ENCODE peak calls at places on chromosome 12, in six cellular contexts. V is progenitor cell of endocrine pancreas; P is ureter; L is DMS79 treated with DMSO at 0.1 percent for 48 hours; Q is activated naive CD8-positive, alpha-beta T cell treated with anti-CD3 and anti-CD28 coated beads, Interleukin-2, amount 50 U/mL, for 16 hours; C is neural progenitor cell. B is an unnamed sample.

GRCh38 chr12:47111392-47111778 is 31.6 kb upstream of the AMIGO2 start:
- DNase-seq in V (no peak), P (no peak), C (no peak), L (no peak), Q (no peak), B (no peak)

GRCh38 chr12:29616664-29617409 is 119.4 kb upstream of the OVCH1 start:
- DNase-seq in V (no peak), C (no peak), P (no peak), L (no peak), Q (no peak), B (no peak)

GRCh38 chr12:117134059-117134458 is 34.8 kb upstream of the TESC start:
- DNase-seq in Q (peak), V (no peak), P (no peak), C (no peak), L (no peak), B (no peak)

GRCh38 chr12:75878382-75878720 is 153.2 kb downstream of the PHLDA1 start:
- DNase-seq in Q (no peak), P (peak), V (no peak), C (no peak), L (no peak), B (no peak)

GRCh38 chr12:96908170-96908675 is 1.2 kb downstream of the NEDD1 start:
- DNase-seq in Q (no peak), V (no peak), L (peak), C (no peak), P (no peak), B (no peak)

GRCh38 chr12:14691560-14691959 is 4.8 kb downstream of the GUCY2C start:
- DNase-seq in V (no peak), C (no peak), P (peak), Q (no peak), L (peak), B (no peak)

GRCh38 chr12:14384783-14385638 is 19.5 kb downstream of the ATF7IP start:
- DNase-seq in P (no peak), L (peak), V (peak), C (peak), Q (no peak), B (peak)

GRCh38 chr12:13197526-13198141 is 1.1 kb downstream of the EMP1 start:
- DNase-seq in V (no peak), P (no peak), L (no peak), C (no peak), Q (no peak), B (no peak)

GRCh38 chr12:93573552-93574223 is 1.2 kb downstream of the SOCS2 start:
- DNase-seq in Q (no peak), V (no peak), L (peak), P (no peak), C (peak), B (no peak)

GRCh38 chr12:113240395-113240794 is 19.1 kb downstream of the TPCN1 start:
- DNase-seq in Q (no peak), L (no peak), P (no peak), C (no peak), V (no peak), B (no peak)

GRCh38 chr12:71397433-71397954 is 42.1 kb upstream of the LGR5 start:
- DNase-seq in P (no peak), C (no peak), Q (no peak), L (no peak), V (no peak), B (no peak)

GRCh38 chr12:49659753-49660152 is 36.4 kb downstream of the PRPF40B start:
- DNase-seq in L (no peak), P (no peak), Q (no peak), V (no peak), C (no peak), B (no peak)

GRCh38 chr12:110590806-110591326 is 7.7 kb upstream of the PPTC7 start:
- DNase-seq in L (no peak), C (no peak), P (no peak), V (no peak), Q (no peak), B (no peak)

GRCh38 chr12:8698132-8698829 is 490 bp downstream of the RIMKLB start:
- DNase-seq in L (no peak), P (no peak), V (peak), Q (peak), C (peak), B (no peak)

GRCh38 chr12:916712-917445 is 32.6 kb downstream of the RAD52 start:
- DNase-seq in Q (no peak), L (no peak), C (no peak), V (no peak), P (no peak), B (no peak)

GRCh38 chr12:53956251-53956887 is 1.7 kb downstream of the HOXC12 start:
- DNase-seq in C (no peak), L (no peak), P (no peak), Q (no peak), V (no peak), B (no peak)

GRCh38 chr12:3354586-3354985 is 136.4 kb upstream of the PRMT8 start:
- DNase-seq in L (no peak), C (no peak), Q (no peak), P (no peak), V (no peak), B (no peak)

GRCh38 chr12:25592725-25593495 is 39.8 kb upstream of the LMNTD1 start:
- DNase-seq in P (no peak), V (no peak), C (no peak), L (no peak), Q (no peak), B (no peak)

GRCh38 chr12:95548056-95548538 is 3.2 kb downstream of the USP44 start:
- DNase-seq in V (peak), P (no peak), C (peak), Q (no peak), L (peak), B (no peak)

GRCh38 chr12:95673576-95673975 is 117.0 kb downstream of the NTN4 start:
- DNase-seq in P (no peak), C (no peak), Q (no peak), L (no peak), V (no peak), B (no peak)

GRCh38 chr12:127162307-127162706 is 1104.7 kb upstream of the TMEM132C start:
- DNase-seq in V (no peak), C (peak), P (no peak), L (no peak), Q (no peak), B (no peak)

GRCh38 chr12:93964936-93965335 is 183.4 kb upstream of the PLXNC1 start:
- DNase-seq in P (no peak), Q (no peak), V (no peak), C (no peak), L (no peak), B (no peak)

GRCh38 chr12:92786045-92786444 is 83.3 kb downstream of the PLEKHG7 start:
- DNase-seq in C (no peak), L (no peak), Q (no peak), P (no peak), V (no peak), B (no peak)

GRCh38 chr12:132384916-132385315 is 55.5 kb upstream of the GALNT9 start:
- DNase-seq in Q (no peak), P (no peak), C (no peak), L (peak), V (no peak), B (no peak)

GRCh38 chr12:98274430-98275130 is 240.8 kb upstream of the TMPO start:
- DNase-seq in P (no peak), Q (no peak), C (no peak), V (no peak), L (no peak), B (no peak)

GRCh38 chr12:46217686-46218508 is 50.9 kb downstream of the SLC38A1 start:
- DNase-seq in C (no peak), Q (no peak), V (no peak), P (no peak), L (no peak), B (no peak)

GRCh38 chr12:14843425-14843887 is at the start of gene ART4:
- DNase-seq in C (no peak), V (no peak), Q (no peak), L (no peak), P (no peak), B (no peak)

GRCh38 chr12:69502342-69503081 is 32.3 kb downstream of the FRS2 start:
- DNase-seq in V (no peak), P (no peak), Q (no peak), C (no peak), L (no peak), B (no peak)

GRCh38 chr12:65025070-65025469 is 96.0 kb downstream of the WIF1 start:
- DNase-seq in P (no peak), L (no peak), Q (no peak), V (no peak), C (no peak), B (no peak)

GRCh38 chr12:132141976-132142678 is 2.0 kb downstream of the DDX51 start:
- DNase-seq in C (no peak), P (no peak), L (no peak), V (no peak), Q (no peak), B (no peak)

GRCh38 chr12:47066278-47067048 is 13.0 kb upstream of the PCED1B start:
- DNase-seq in Q (no peak), V (no peak), C (no peak), P (no peak), L (no peak), B (no peak)

GRCh38 chr12:75905975-75906374 is 125.6 kb downstream of the PHLDA1 start:
- DNase-seq in L (no peak), Q (no peak), P (no peak), C (no peak), V (no peak), B (no peak)

GRCh38 chr12:124403273-124403672 is 108.4 kb downstream of the RFLNA start:
- DNase-seq in C (no peak), P (no peak), V (no peak), L (no peak), Q (no peak), B (no peak)

GRCh38 chr12:107484219-107484618 is 201.4 kb upstream of the PWP1 start:
- DNase-seq in P (no peak), Q (no peak), C (no peak), L (no peak), V (no peak), B (no peak)

GRCh38 chr12:106138646-106139421 is at the start of gene NUAK1:
- DNase-seq in C (peak), V (peak), Q (no peak), P (peak), L (peak), B (peak)

GRCh38 chr12:8890313-8891084 is 23.8 kb upstream of the PHC1 start:
- DNase-seq in P (no peak), L (peak), C (peak), V (peak), Q (peak), B (peak)

GRCh38 chr12:12194206-12194605 is 72.6 kb downstream of the LRP6 start:
- DNase-seq in V (no peak), P (no peak), Q (no peak), C (no peak), L (no peak), B (no peak)

GRCh38 chr12:99130808-99131538 is 485.9 kb downstream of the APAF1 start:
- DNase-seq in P (no peak), C (no peak), V (no peak), Q (no peak), L (no peak), B (no peak)